ENCODE peak calls at places on chromosomes 3 and 15, in seven cellular contexts. L is heart left ventricle; D is cardiac muscle cell; M is iris pigment epithelial cell; W is activated T-cell treated with anti-CD3 and anti-CD28 coated beads, Interleukin-2, amount 50 U/mL, for 1 hour; Z is kidney tubule cell; I is GM23248. K is an unnamed sample.

GRCh38 chr3:114745322-114746240 is 401.5 kb downstream of the ZBTB20 start:
- DNase-seq in I (peak; percentile 86), D (peak; percentile 67), M (peak; percentile 56), L (no peak), W (no peak), Z (peak; percentile 96), K (peak; percentile 73)

GRCh38 chr15:27418729-27419128 is 447.7 kb downstream of the GABRG3 start:
- DNase-seq in I (peak; percentile 3), L (no peak), D (no peak), M (no peak), Z (peak; percentile 2), W (no peak), K (no peak)

GRCh38 chr15:59976480-59976879 is 27.6 kb upstream of the FOXB1 start:
- DNase-seq in D (no peak), W (peak; percentile 34), L (no peak), Z (no peak), M (no peak), I (no peak), K (no peak)

GRCh38 chr3:72593881-72594397 is 254.3 kb downstream of the SHQ1 start:
- DNase-seq in M (peak; percentile 30), Z (no peak), I (peak; percentile 24), D (peak; percentile 41), L (no peak), W (no peak), K (peak; percentile 33)

GRCh38 chr3:127757979-127758378 is 64.3 kb downstream of the MGLL start:
- DNase-seq in I (no peak), Z (no peak), W (no peak), M (no peak), L (no peak), D (no peak), K (no peak)

GRCh38 chr3:144265527-144266100 is 294.0 kb downstream of the DIPK2A start:
- DNase-seq in Z (no peak), I (peak; percentile 4), D (peak; percentile 43), M (no peak), W (no peak), L (peak; percentile 20), K (no peak)

GRCh38 chr3:13878711-13879101 is 1.2 kb downstream of the WNT7A start:
- DNase-seq in D (no peak), L (no peak), M (no peak), W (peak; percentile 29), Z (peak; percentile 62), I (no peak), K (no peak)

GRCh38 chr3:31531465-31531991 is 1.2 kb upstream of the STT3B start:
- DNase-seq in M (no peak), W (no peak), Z (no peak), L (no peak), D (no peak), I (no peak), K (no peak)

GRCh38 chr3:193665370-193665989 is 72.5 kb downstream of the OPA1 start:
- DNase-seq in W (no peak), L (no peak), Z (peak; percentile 47), D (peak; percentile 61), I (peak; percentile 59), M (peak; percentile 49), K (peak; percentile 18)

GRCh38 chr3:172314616-172315015 is 133.6 kb downstream of the GHSR start:
- DNase-seq in L (no peak), I (no peak), W (no peak), Z (no peak), M (no peak), D (no peak), K (no peak)

GRCh38 chr15:74817370-74817737 is 4.7 kb downstream of the LMAN1L start:
- DNase-seq in L (peak; percentile 41), W (no peak), M (peak; percentile 20), D (no peak), Z (peak; percentile 79), I (peak; percentile 60), K (peak; percentile 56)

GRCh38 chr3:53196575-53197407 is 35.8 kb downstream of the PRKCD start:
- DNase-seq in I (peak; percentile 27), D (peak; percentile 79), Z (peak; percentile 17), W (peak; percentile 30), L (no peak), M (peak; percentile 59), K (no peak)

GRCh38 chr3:191217331-191217730 is 18.3 kb downstream of the OSTN start:
- DNase-seq in Z (no peak), D (no peak), L (no peak), M (no peak), W (no peak), I (peak; percentile 69), K (peak; percentile 18)

GRCh38 chr15:46646476-46646875 is 1011.6 kb downstream of the SQOR start:
- DNase-seq in L (no peak), I (no peak), D (no peak), Z (no peak), M (no peak), W (no peak), K (no peak)

GRCh38 chr3:150412599-150413069 is 4.5 kb downstream of the TSC22D2 start:
- DNase-seq in W (no peak), Z (peak; percentile 67), M (peak; percentile 96), L (no peak), I (peak; percentile 90), D (peak; percentile 81), K (peak; percentile 30)

GRCh38 chr3:43919067-43919466 is 228.3 kb downstream of the ABHD5 start:
- DNase-seq in W (no peak), I (peak; percentile 51), L (no peak), D (peak; percentile 14), Z (peak; percentile 18), M (peak; percentile 4), K (peak; percentile 39)

GRCh38 chr3:133620066-133620784 is 41.5 kb downstream of the TOPBP1 start:
- DNase-seq in W (no peak), D (no peak), Z (no peak), M (no peak), I (no peak), L (no peak), K (no peak)

GRCh38 chr15:73273181-73274002 is 95.4 kb downstream of the HCN4 start:
- DNase-seq in M (peak; percentile 66), I (peak; percentile 73), L (peak; percentile 34), W (peak; percentile 20), D (peak; percentile 81), Z (peak; percentile 64), K (peak; percentile 78)

GRCh38 chr3:70011582-70011981 is 12.0 kb downstream of the SAMMSON start:
- DNase-seq in I (no peak), M (peak; percentile 34), W (no peak), L (no peak), D (no peak), Z (no peak), K (no peak)

GRCh38 chr3:77169844-77170243 is 129.9 kb downstream of the ROBO2 start:
- DNase-seq in Z (no peak), D (no peak), I (no peak), W (no peak), L (no peak), M (no peak), K (no peak)

GRCh38 chr3:57646723-57647122 is 46.2 kb downstream of the DENND6A start:
- DNase-seq in M (peak; percentile 64), D (peak; percentile 67), W (no peak), L (peak; percentile 22), I (peak; percentile 74), Z (no peak), K (peak; percentile 51)

K was measured in GM03348.